ENCODE peak calls at places on chromosomes 2 and 18, in six cellular contexts. One of them, this sample, is unnamed.
A peak's percentile ranks its signal among the peaks of the same experiment; 100 is the strongest.

GRCh38 chr2:217851191-217852020 is 151.4 kb downstream of the TNS1 start:
- DNase-seq in HEK293T: no peak
- DNase-seq in IMR-90: peak; percentile 68
- DNase-seq in posterior vena cava: no peak
- DNase-seq in mesothelial cell of epicardium: no peak
- DNase-seq in heart right ventricle: no peak
- DNase-seq in this sample: no peak

GRCh38 chr2:159944874-159945273 is 117.5 kb downstream of the PLA2R1 start:
- DNase-seq in HEK293T: no peak
- DNase-seq in posterior vena cava: no peak
- DNase-seq in mesothelial cell of epicardium: no peak
- DNase-seq in heart right ventricle: no peak
- DNase-seq in IMR-90: no peak
- DNase-seq in this sample: no peak

GRCh38 chr18:25350561-25351201 is 1.3 kb downstream of the ZNF521 start:
- DNase-seq in heart right ventricle: peak; percentile 60
- DNase-seq in posterior vena cava: peak; percentile 85
- DNase-seq in HEK293T: peak; percentile 50
- DNase-seq in mesothelial cell of epicardium: peak; percentile 63
- DNase-seq in IMR-90: peak; percentile 65
- DNase-seq in this sample: peak; percentile 78

GRCh38 chr18:49632588-49632987 is 70.7 kb downstream of the LIPG start:
- DNase-seq in posterior vena cava: no peak
- DNase-seq in IMR-90: no peak
- DNase-seq in HEK293T: no peak
- DNase-seq in heart right ventricle: no peak
- DNase-seq in mesothelial cell of epicardium: no peak
- DNase-seq in this sample: no peak

GRCh38 chr2:149488719-149489440 is 98.7 kb downstream of the MMADHC start:
- DNase-seq in heart right ventricle: no peak
- DNase-seq in posterior vena cava: no peak
- DNase-seq in HEK293T: no peak
- DNase-seq in mesothelial cell of epicardium: no peak
- DNase-seq in IMR-90: no peak
- DNase-seq in this sample: no peak

GRCh38 chr2:189425676-189426075 is 15.6 kb upstream of the WDR75 start:
- DNase-seq in posterior vena cava: no peak
- DNase-seq in HEK293T: no peak
- DNase-seq in IMR-90: no peak
- DNase-seq in mesothelial cell of epicardium: no peak
- DNase-seq in heart right ventricle: no peak
- DNase-seq in this sample: no peak

GRCh38 chr2:64978514-64979268 is 10.5 kb upstream of the SLC1A4 start:
- DNase-seq in mesothelial cell of epicardium: no peak
- DNase-seq in HEK293T: no peak
- DNase-seq in heart right ventricle: no peak
- DNase-seq in posterior vena cava: no peak
- DNase-seq in IMR-90: peak; percentile 64
- DNase-seq in this sample: no peak

GRCh38 chr2:218622606-218623238 is 15.0 kb downstream of the PLCD4 start:
- DNase-seq in posterior vena cava: no peak
- DNase-seq in mesothelial cell of epicardium: no peak
- DNase-seq in IMR-90: peak; percentile 33
- DNase-seq in heart right ventricle: no peak
- DNase-seq in HEK293T: no peak
- DNase-seq in this sample: no peak

GRCh38 chr18:7164610-7165009 is 47.0 kb upstream of the LAMA1 start:
- DNase-seq in HEK293T: no peak
- DNase-seq in mesothelial cell of epicardium: no peak
- DNase-seq in heart right ventricle: no peak
- DNase-seq in posterior vena cava: no peak
- DNase-seq in IMR-90: peak; percentile 15
- DNase-seq in this sample: no peak

GRCh38 chr2:109586687-109587086 is 27.1 kb downstream of the SEPTIN10 start:
- DNase-seq in heart right ventricle: no peak
- DNase-seq in posterior vena cava: no peak
- DNase-seq in mesothelial cell of epicardium: no peak
- DNase-seq in HEK293T: no peak
- DNase-seq in IMR-90: no peak
- DNase-seq in this sample: no peak

GRCh38 chr2:200119236-200119635 is 163.9 kb downstream of the MAIP1 start:
- DNase-seq in HEK293T: no peak
- DNase-seq in posterior vena cava: no peak
- DNase-seq in heart right ventricle: no peak
- DNase-seq in mesothelial cell of epicardium: no peak
- DNase-seq in IMR-90: no peak
- DNase-seq in this sample: no peak

GRCh38 chr2:88250402-88250801 is 80.3 kb downstream of the THNSL2 start:
- DNase-seq in IMR-90: no peak
- DNase-seq in posterior vena cava: no peak
- DNase-seq in heart right ventricle: no peak
- DNase-seq in HEK293T: no peak
- DNase-seq in mesothelial cell of epicardium: no peak
- DNase-seq in this sample: no peak

GRCh38 chr18:12608292-12608691 is 49.6 kb downstream of the SPIRE1 start:
- DNase-seq in mesothelial cell of epicardium: no peak
- DNase-seq in heart right ventricle: no peak
- DNase-seq in IMR-90: peak; percentile 78
- DNase-seq in HEK293T: no peak
- DNase-seq in posterior vena cava: no peak
- DNase-seq in this sample: no peak

GRCh38 chr18:34159691-34160185 is 65.0 kb downstream of the NOL4 start:
- DNase-seq in IMR-90: no peak
- DNase-seq in HEK293T: no peak
- DNase-seq in heart right ventricle: no peak
- DNase-seq in mesothelial cell of epicardium: no peak
- DNase-seq in posterior vena cava: peak; percentile 59
- DNase-seq in this sample: no peak

GRCh38 chr2:163155279-163155883 is 316.8 kb upstream of the KCNH7 start:
- DNase-seq in IMR-90: peak; percentile 35
- DNase-seq in HEK293T: peak; percentile 41
- DNase-seq in mesothelial cell of epicardium: no peak
- DNase-seq in posterior vena cava: no peak
- DNase-seq in heart right ventricle: no peak
- DNase-seq in this sample: no peak

GRCh38 chr2:86541282-86541681 is 22.0 kb downstream of the CHMP3 start:
- DNase-seq in posterior vena cava: no peak
- DNase-seq in heart right ventricle: no peak
- DNase-seq in mesothelial cell of epicardium: no peak
- DNase-seq in IMR-90: no peak
- DNase-seq in HEK293T: no peak
- DNase-seq in this sample: no peak

GRCh38 chr2:8752385-8752784 is 70.5 kb downstream of the ID2 start:
- DNase-seq in HEK293T: no peak
- DNase-seq in posterior vena cava: no peak
- DNase-seq in mesothelial cell of epicardium: no peak
- DNase-seq in heart right ventricle: no peak
- DNase-seq in IMR-90: no peak
- DNase-seq in this sample: no peak

GRCh38 chr18:25225152-25225551 is 126.8 kb downstream of the ZNF521 start:
- DNase-seq in HEK293T: no peak
- DNase-seq in posterior vena cava: no peak
- DNase-seq in mesothelial cell of epicardium: no peak
- DNase-seq in IMR-90: no peak
- DNase-seq in heart right ventricle: no peak
- DNase-seq in this sample: no peak

GRCh38 chr2:32738939-32739338 is 111.1 kb downstream of the TTC27 start:
- DNase-seq in heart right ventricle: no peak
- DNase-seq in mesothelial cell of epicardium: no peak
- DNase-seq in IMR-90: peak; percentile 51
- DNase-seq in posterior vena cava: no peak
- DNase-seq in HEK293T: no peak
- DNase-seq in this sample: no peak

GRCh38 chr18:78743078-78743477 is 236.5 kb upstream of the SALL3 start:
- DNase-seq in mesothelial cell of epicardium: no peak
- DNase-seq in HEK293T: no peak
- DNase-seq in IMR-90: no peak
- DNase-seq in posterior vena cava: peak; percentile 52
- DNase-seq in heart right ventricle: no peak
- DNase-seq in this sample: peak; percentile 18

GRCh38 chr2:182144039-182144779 is 158.6 kb downstream of the PPP1R1C start:
- DNase-seq in mesothelial cell of epicardium: no peak
- DNase-seq in HEK293T: peak; percentile 7
- DNase-seq in heart right ventricle: no peak
- DNase-seq in IMR-90: no peak
- DNase-seq in posterior vena cava: no peak
- DNase-seq in this sample: no peak

GRCh38 chr2:215059724-215060123 is 78.7 kb downstream of the ABCA12 start:
- DNase-seq in HEK293T: no peak
- DNase-seq in mesothelial cell of epicardium: no peak
- DNase-seq in heart right ventricle: no peak
- DNase-seq in IMR-90: peak; percentile 11
- DNase-seq in posterior vena cava: no peak
- DNase-seq in this sample: no peak

GRCh38 chr18:63237486-63237885 is 82.1 kb downstream of the BCL2 start:
- DNase-seq in heart right ventricle: no peak
- DNase-seq in posterior vena cava: no peak
- DNase-seq in IMR-90: no peak
- DNase-seq in HEK293T: no peak
- DNase-seq in mesothelial cell of epicardium: no peak
- DNase-seq in this sample: no peak

GRCh38 chr2:25076749-25077148 is 34.9 kb downstream of the EFR3B start:
- DNase-seq in mesothelial cell of epicardium: no peak
- DNase-seq in IMR-90: no peak
- DNase-seq in heart right ventricle: no peak
- DNase-seq in posterior vena cava: no peak
- DNase-seq in HEK293T: no peak
- DNase-seq in this sample: no peak

GRCh38 chr18:43046324-43046723 is 69.2 kb downstream of the RIT2 start:
- DNase-seq in posterior vena cava: no peak
- DNase-seq in heart right ventricle: no peak
- DNase-seq in HEK293T: no peak
- DNase-seq in mesothelial cell of epicardium: no peak
- DNase-seq in IMR-90: no peak
- DNase-seq in this sample: no peak

GRCh38 chr2:216349366-216349765 is 22.9 kb downstream of the MARCHF4 start:
- DNase-seq in IMR-90: no peak
- DNase-seq in mesothelial cell of epicardium: no peak
- DNase-seq in HEK293T: no peak
- DNase-seq in heart right ventricle: no peak
- DNase-seq in posterior vena cava: no peak
- DNase-seq in this sample: no peak

GRCh38 chr2:128591841-128592822 is 273.5 kb upstream of the HS6ST1 start:
- DNase-seq in mesothelial cell of epicardium: no peak
- DNase-seq in heart right ventricle: no peak
- DNase-seq in IMR-90: no peak
- DNase-seq in posterior vena cava: no peak
- DNase-seq in HEK293T: no peak
- DNase-seq in this sample: peak; percentile 22

GRCh38 chr2:99448556-99448955 is 41.3 kb downstream of the REV1 start:
- DNase-seq in HEK293T: no peak
- DNase-seq in mesothelial cell of epicardium: no peak
- DNase-seq in posterior vena cava: no peak
- DNase-seq in IMR-90: peak; percentile 53
- DNase-seq in heart right ventricle: no peak
- DNase-seq in this sample: no peak

GRCh38 chr2:643761-644160 is 33.4 kb downstream of the TMEM18 start:
- DNase-seq in IMR-90: no peak
- DNase-seq in heart right ventricle: no peak
- DNase-seq in posterior vena cava: no peak
- DNase-seq in mesothelial cell of epicardium: no peak
- DNase-seq in HEK293T: no peak
- DNase-seq in this sample: no peak

GRCh38 chr2:154161286-154161685 is 289.6 kb downstream of the GALNT13 start:
- DNase-seq in mesothelial cell of epicardium: no peak
- DNase-seq in HEK293T: no peak
- DNase-seq in IMR-90: no peak
- DNase-seq in heart right ventricle: no peak
- DNase-seq in posterior vena cava: no peak
- DNase-seq in this sample: no peak

GRCh38 chr2:28639836-28640235 is 111.8 kb upstream of the PPP1CB start:
- DNase-seq in posterior vena cava: no peak
- DNase-seq in mesothelial cell of epicardium: no peak
- DNase-seq in IMR-90: no peak
- DNase-seq in HEK293T: no peak
- DNase-seq in heart right ventricle: no peak
- DNase-seq in this sample: no peak

GRCh38 chr2:71474744-71475421 is 21.5 kb downstream of the DYSF start:
- DNase-seq in mesothelial cell of epicardium: no peak
- DNase-seq in posterior vena cava: peak; percentile 34
- DNase-seq in IMR-90: no peak
- DNase-seq in heart right ventricle: no peak
- DNase-seq in HEK293T: no peak
- DNase-seq in this sample: no peak

GRCh38 chr18:71136487-71136886 is 847.6 kb downstream of the SOCS6 start:
- DNase-seq in IMR-90: no peak
- DNase-seq in HEK293T: no peak
- DNase-seq in heart right ventricle: no peak
- DNase-seq in mesothelial cell of epicardium: no peak
- DNase-seq in posterior vena cava: no peak
- DNase-seq in this sample: no peak

GRCh38 chr2:237650455-237650850 is 23.1 kb downstream of the LRRFIP1 start:
- DNase-seq in mesothelial cell of epicardium: no peak
- DNase-seq in heart right ventricle: no peak
- DNase-seq in IMR-90: no peak
- DNase-seq in HEK293T: no peak
- DNase-seq in posterior vena cava: no peak
- DNase-seq in this sample: peak; percentile 28

GRCh38 chr2:101817488-101817887 is 120.0 kb downstream of the MAP4K4 start:
- DNase-seq in IMR-90: no peak
- DNase-seq in heart right ventricle: no peak
- DNase-seq in posterior vena cava: no peak
- DNase-seq in HEK293T: no peak
- DNase-seq in mesothelial cell of epicardium: no peak
- DNase-seq in this sample: no peak

GRCh38 chr2:86280191-86280667 is 57.2 kb downstream of the REEP1 start:
- DNase-seq in mesothelial cell of epicardium: no peak
- DNase-seq in heart right ventricle: no peak
- DNase-seq in IMR-90: peak; percentile 18
- DNase-seq in posterior vena cava: no peak
- DNase-seq in HEK293T: no peak
- DNase-seq in this sample: no peak

GRCh38 chr2:100494712-100495111 is 24.4 kb downstream of the NMS start:
- DNase-seq in mesothelial cell of epicardium: no peak
- DNase-seq in HEK293T: no peak
- DNase-seq in heart right ventricle: no peak
- DNase-seq in IMR-90: no peak
- DNase-seq in posterior vena cava: no peak
- DNase-seq in this sample: no peak

GRCh38 chr2:10225291-10226031 is 77.2 kb upstream of the HPCAL1 start:
- DNase-seq in IMR-90: no peak
- DNase-seq in heart right ventricle: no peak
- DNase-seq in HEK293T: no peak
- DNase-seq in posterior vena cava: peak; percentile 66
- DNase-seq in mesothelial cell of epicardium: no peak
- DNase-seq in this sample: peak; percentile 49

GRCh38 chr2:109285244-109285651 is 156.2 kb downstream of the SH3RF3 start:
- DNase-seq in HEK293T: no peak
- DNase-seq in heart right ventricle: no peak
- DNase-seq in posterior vena cava: no peak
- DNase-seq in IMR-90: peak; percentile 41
- DNase-seq in mesothelial cell of epicardium: no peak
- DNase-seq in this sample: no peak

This sample was measured in sciatic nerve.